ENCODE peak calls at places on chromosomes 11 and 22, in nine cellular contexts. N, I, Q, Y, A, T, V, P and D are unnamed samples.
A peak's percentile ranks its signal among the peaks of the same experiment; 100 is the strongest.

GRCh38 chr11:45839204-45839603 is 8.1 kb upstream of the CRY2 start:
- DNase-seq in P (no peak), T (no peak), Q (no peak), V (no peak), A (no peak), Y (no peak), N (no peak), I (no peak), D (no peak)

GRCh38 chr11:73003083-73003482 is 139.0 kb downstream of the FCHSD2 start:
- DNase-seq in Q (no peak), T (no peak), N (no peak), I (no peak), Y (no peak), P (no peak), A (no peak), V (no peak), D (no peak)

GRCh38 chr22:19997561-19998231 is 18.9 kb downstream of the ARVCF start:
- DNase-seq in Y (no peak), A (no peak), N (no peak), P (no peak), V (no peak), T (no peak), Q (peak; percentile 13), I (no peak), D (no peak)

GRCh38 chr11:27552356-27552755 is 45.8 kb upstream of the LIN7C start:
- DNase-seq in I (no peak), N (no peak), Q (no peak), P (no peak), V (no peak), A (no peak), Y (no peak), T (peak; percentile 32), D (no peak)

GRCh38 chr11:66653123-66653522 is 14.6 kb downstream of the RBM4 start:
- DNase-seq in P (no peak), N (no peak), A (no peak), Q (no peak), I (no peak), V (no peak), T (no peak), Y (no peak), D (no peak)

GRCh38 chr11:23124249-23124648 is 264.0 kb upstream of the CCDC179 start:
- DNase-seq in A (no peak), T (no peak), V (no peak), Y (no peak), N (no peak), Q (no peak), P (no peak), I (no peak), D (no peak)

GRCh38 chr22:42925598-42925997 is 68.5 kb upstream of the ARFGAP3 start:
- DNase-seq in Y (no peak), T (no peak), A (no peak), V (no peak), I (no peak), Q (peak; percentile 23), N (no peak), P (no peak), D (no peak)

GRCh38 chr11:29527391-29527936 is 489.4 kb downstream of the KCNA4 start:
- DNase-seq in Y (no peak), V (no peak), P (no peak), Q (no peak), N (no peak), T (no peak), A (no peak), I (no peak), D (no peak)

GRCh38 chr22:36335621-36336020 is 52.1 kb downstream of the MYH9 start:
- DNase-seq in P (no peak), A (no peak), T (no peak), I (no peak), Y (no peak), V (no peak), N (no peak), Q (no peak), D (no peak)

GRCh38 chr11:32312206-32312817 is 123.0 kb downstream of the WT1 start:
- DNase-seq in P (no peak), I (no peak), N (no peak), T (no peak), Q (no peak), A (no peak), Y (no peak), V (no peak), D (no peak)

GRCh38 chr11:65488273-65489058 is 10.4 kb upstream of the MALAT1 start:
- DNase-seq in Q (peak; percentile 49), V (no peak), N (no peak), T (peak; percentile 58), Y (no peak), P (peak; percentile 74), I (no peak), A (no peak), D (peak; percentile 73)

GRCh38 chr11:123145661-123146060 is 49.4 kb downstream of the CLMP start:
- DNase-seq in T (no peak), V (no peak), Y (no peak), Q (peak; percentile 26), N (no peak), P (no peak), I (no peak), A (no peak), D (no peak)

GRCh38 chr11:125233736-125234275 is 69.3 kb downstream of the PKNOX2 start:
- DNase-seq in N (no peak), V (no peak), Y (no peak), T (no peak), I (no peak), P (no peak), Q (no peak), A (no peak), D (no peak)

GRCh38 chr11:10655227-10655626 is 38.3 kb downstream of the IRAG1 start:
- DNase-seq in P (no peak), I (no peak), N (no peak), Q (no peak), V (no peak), Y (no peak), T (no peak), A (no peak), D (no peak)

GRCh38 chr11:17563248-17563647 is 16.2 kb downstream of the OTOG start:
- DNase-seq in P (no peak), Y (peak; percentile 22), V (no peak), Q (no peak), A (no peak), I (no peak), N (peak; percentile 20), T (no peak), D (peak; percentile 8)

GRCh38 chr22:29380856-29381255 is 7.5 kb downstream of the AP1B1 start:
- DNase-seq in P (no peak), Q (no peak), T (no peak), A (no peak), I (no peak), N (no peak), V (no peak), Y (no peak), D (no peak)

GRCh38 chr11:72758304-72758689 is 6.1 kb upstream of the ARAP1 start:
- DNase-seq in A (no peak), V (no peak), P (no peak), I (no peak), Y (no peak), N (no peak), T (no peak), Q (peak; percentile 14), D (no peak)

GRCh38 chr22:33382427-33382826 is 324.2 kb upstream of the SYN3 start:
- DNase-seq in Q (no peak), T (no peak), A (no peak), I (no peak), V (no peak), P (no peak), Y (no peak), N (no peak), D (no peak)

GRCh38 chr11:133409799-133410198 is 122.5 kb downstream of the OPCML start:
- DNase-seq in I (no peak), T (no peak), A (no peak), V (no peak), Y (no peak), P (no peak), N (no peak), Q (no peak), D (no peak)

GRCh38 chr11:111913997-111914396 is 1.5 kb downstream of the HSPB2 start:
- DNase-seq in Y (no peak), V (no peak), T (peak; percentile 90), Q (no peak), P (peak; percentile 75), N (no peak), A (no peak), I (no peak), D (no peak)

GRCh38 chr11:106391771-106392412 is 314.4 kb downstream of the AASDHPPT start:
- DNase-seq in P (no peak), V (peak; percentile 47), N (no peak), I (no peak), Q (no peak), Y (no peak), T (no peak), A (no peak), D (no peak)

GRCh38 chr11:36454991-36455611 is 55.0 kb downstream of the TRAF6 start:
- DNase-seq in Q (no peak), P (peak; percentile 29), V (no peak), Y (no peak), N (no peak), A (no peak), T (peak; percentile 54), I (no peak), D (no peak)

GRCh38 chr22:43390166-43390565 is 21.6 kb upstream of the MPPED1 start:
- DNase-seq in I (no peak), Q (no peak), N (no peak), P (no peak), T (no peak), V (no peak), A (no peak), Y (no peak), D (no peak)

GRCh38 chr22:42754658-42755057 is 34.0 kb upstream of the A4GALT start:
- DNase-seq in P (no peak), I (no peak), T (no peak), Y (peak; percentile 80), V (no peak), N (no peak), Q (no peak), A (no peak), D (no peak)

GRCh38 chr22:45204751-45205623 is 35.7 kb downstream of the KIAA0930 start:
- DNase-seq in Q (peak; percentile 13), T (no peak), P (no peak), A (no peak), N (no peak), Y (no peak), V (no peak), I (no peak), D (no peak)

GRCh38 chr11:128520886-128521696 is 66.3 kb downstream of the ETS1 start:
- DNase-seq in A (no peak), I (no peak), Q (no peak), T (no peak), N (no peak), Y (no peak), V (no peak), P (no peak), D (no peak)

GRCh38 chr11:86383314-86383713 is 8.6 kb downstream of the CCDC81 start:
- DNase-seq in I (no peak), P (no peak), Y (no peak), N (no peak), A (no peak), V (no peak), Q (no peak), T (no peak), D (no peak)